ENCODE peak calls at places on chromosomes 5 and 9, in eight cellular contexts. J, E, Y, C, S, N, P and G are unnamed samples.

GRCh38 chr5:62783374-62784057 is 204.9 kb downstream of the LRRC70 start:
- DNase-seq in J (no peak), E (no peak), Y (no peak), C (no peak), S (no peak), N (no peak), P (no peak), G (no peak)

GRCh38 chr9:90455316-90455715 is 187.3 kb downstream of the DIRAS2 start:
- DNase-seq in J (no peak), E (no peak), Y (no peak), C (no peak), S (no peak), N (no peak), P (no peak), G (no peak)

GRCh38 chr9:91562412-91562811 is 138.8 kb upstream of the NFIL3 start:
- DNase-seq in J (no peak), E (no peak), Y (no peak), C (no peak), S (no peak), N (no peak), P (peak), G (no peak)

GRCh38 chr5:96509721-96510383 is 76.8 kb upstream of the PCSK1 start:
- DNase-seq in J (no peak), E (no peak), Y (no peak), C (peak), S (no peak), N (peak), P (peak), G (no peak)

GRCh38 chr5:125668904-125669303 is 754.3 kb upstream of the GRAMD2B start:
- DNase-seq in J (no peak), E (no peak), Y (no peak), C (no peak), S (no peak), N (no peak), P (no peak), G (no peak)

GRCh38 chr5:100560860-100561259 is 25.7 kb downstream of the FAM174A start:
- DNase-seq in J (no peak), E (no peak), Y (no peak), C (peak), S (no peak), N (no peak), P (no peak), G (no peak)

GRCh38 chr9:127406799-127407504 is 10.0 kb downstream of the SLC2A8 start:
- DNase-seq in J (no peak), E (peak), Y (no peak), C (no peak), S (no peak), N (no peak), P (no peak), G (no peak)

GRCh38 chr5:31343946-31344345 is 150.5 kb downstream of the CDH6 start:
- DNase-seq in J (no peak), E (no peak), Y (no peak), C (no peak), S (no peak), N (no peak), P (no peak), G (no peak)

GRCh38 chr5:126354012-126354856 is 69.0 kb upstream of the GRAMD2B start:
- DNase-seq in J (no peak), E (peak), Y (no peak), C (peak), S (no peak), N (peak), P (peak), G (no peak)

GRCh38 chr5:10283927-10284635 is 23.6 kb downstream of the CMBL start:
- DNase-seq in J (peak), E (peak), Y (peak), C (peak), S (peak), N (peak), P (peak), G (peak)

GRCh38 chr9:90880669-90881068 is 79.0 kb downstream of the SYK start:
- DNase-seq in J (no peak), E (no peak), Y (no peak), C (no peak), S (no peak), N (no peak), P (no peak), G (no peak)

GRCh38 chr9:131277673-131278420 is 1.5 kb upstream of the FAM78A start:
- DNase-seq in J (peak), E (peak), Y (peak), C (peak), S (peak), N (peak), P (peak), G (no peak)

GRCh38 chr9:69877852-69878507 is 57.4 kb downstream of the CFAP95 start:
- DNase-seq in J (no peak), E (peak), Y (no peak), C (peak), S (no peak), N (no peak), P (peak), G (no peak)

GRCh38 chr5:35308391-35308790 is 78.1 kb upstream of the PRLR start:
- DNase-seq in J (no peak), E (no peak), Y (no peak), C (no peak), S (no peak), N (no peak), P (no peak), G (no peak)

GRCh38 chr9:32426278-32426939 is 42.0 kb downstream of the ACO1 start:
- DNase-seq in J (no peak), E (no peak), Y (no peak), C (peak), S (no peak), N (peak), P (peak), G (no peak)

GRCh38 chr5:72330712-72331111 is 10.5 kb downstream of the PTCD2 start:
- DNase-seq in J (no peak), E (no peak), Y (no peak), C (no peak), S (no peak), N (no peak), P (no peak), G (no peak)

GRCh38 chr5:75286211-75286773 is 49.6 kb upstream of the ANKRD31 start:
- DNase-seq in J (no peak), E (no peak), Y (no peak), C (peak), S (no peak), N (no peak), P (no peak), G (no peak)

GRCh38 chr5:56412601-56413379 is 179.7 kb upstream of the ANKRD55 start:
- DNase-seq in J (no peak), E (no peak), Y (peak), C (no peak), S (peak), N (no peak), P (no peak), G (no peak)

GRCh38 chr9:14270358-14271077 is 43.4 kb downstream of the NFIB start:
- DNase-seq in J (no peak), E (peak), Y (no peak), C (peak), S (no peak), N (no peak), P (peak), G (no peak)

GRCh38 chr5:134466241-134467069 is 54.8 kb upstream of the CDKN2AIPNL start:
- DNase-seq in J (peak), E (peak), Y (peak), C (peak), S (peak), N (peak), P (peak), G (peak)

GRCh38 chr9:99239341-99240055 is 17.4 kb downstream of the SEC61B start:
- DNase-seq in J (no peak), E (no peak), Y (no peak), C (peak), S (no peak), N (peak), P (peak), G (no peak)

GRCh38 chr9:127741831-127742434 is 6.8 kb upstream of the TOR2A start:
- DNase-seq in J (no peak), E (peak), Y (no peak), C (peak), S (peak), N (no peak), P (no peak), G (no peak)

GRCh38 chr5:83077662-83078261 is 415 bp downstream of the XRCC4 start:
- DNase-seq in J (peak), E (peak), Y (no peak), C (peak), S (no peak), N (peak), P (no peak), G (no peak)

GRCh38 chr5:138659561-138659960 is 84.4 kb upstream of the HSPA9 start:
- DNase-seq in J (no peak), E (no peak), Y (no peak), C (no peak), S (no peak), N (no peak), P (no peak), G (no peak)

GRCh38 chr5:24816206-24816605 is 171.4 kb upstream of the CDH10 start:
- DNase-seq in J (no peak), E (no peak), Y (no peak), C (no peak), S (no peak), N (no peak), P (no peak), G (no peak)

GRCh38 chr9:85960688-85961093 is 19.7 kb downstream of the NAA35 start:
- DNase-seq in J (no peak), E (no peak), Y (no peak), C (peak), S (peak), N (no peak), P (peak), G (no peak)

GRCh38 chr9:104927216-104927911 is 591 bp downstream of the ABCA1 start:
- DNase-seq in J (peak), E (peak), Y (peak), C (peak), S (peak), N (peak), P (peak), G (no peak)

GRCh38 chr5:264346-264745 is 7.1 kb upstream of the PDCD6 start:
- DNase-seq in J (no peak), E (no peak), Y (no peak), C (no peak), S (no peak), N (no peak), P (no peak), G (no peak)

GRCh38 chr5:267716-268115 is 3.7 kb upstream of the PDCD6 start:
- DNase-seq in J (no peak), E (no peak), Y (no peak), C (no peak), S (no peak), N (no peak), P (no peak), G (no peak)

GRCh38 chr5:270340-270739 is 1.1 kb upstream of the PDCD6 start:
- DNase-seq in J (no peak), E (no peak), Y (no peak), C (no peak), S (no peak), N (no peak), P (no peak), G (no peak)
- H3K4me3 ChIP-seq in J (no peak), E (no peak), Y (no peak), C (no peak), S (peak), N (no peak), P (no peak), G (peak)

GRCh38 chr9:19799784-19800183 is 10.9 kb upstream of the SLC24A2 start:
- DNase-seq in J (no peak), E (no peak), Y (no peak), C (no peak), S (no peak), N (no peak), P (no peak), G (no peak)
- H3K4me3 ChIP-seq in J (no peak), E (no peak), Y (no peak), C (no peak), S (no peak), N (no peak), P (no peak), G (no peak)

GRCh38 chr9:21251638-21252037 is 11.8 kb upstream of the IFNA14 start:
- DNase-seq in J (no peak), E (peak), Y (no peak), C (no peak), S (no peak), N (no peak), P (no peak), G (no peak)

GRCh38 chr9:21255538-21256212 is 15.9 kb upstream of the IFNA14 start:
- DNase-seq in J (no peak), E (no peak), Y (no peak), C (no peak), S (no peak), N (no peak), P (no peak), G (no peak)

GRCh38 chr9:21251162-21251561 is 11.4 kb upstream of the IFNA14 start:
- DNase-seq in J (no peak), E (no peak), Y (no peak), C (no peak), S (no peak), N (no peak), P (no peak), G (no peak)

DNA sequence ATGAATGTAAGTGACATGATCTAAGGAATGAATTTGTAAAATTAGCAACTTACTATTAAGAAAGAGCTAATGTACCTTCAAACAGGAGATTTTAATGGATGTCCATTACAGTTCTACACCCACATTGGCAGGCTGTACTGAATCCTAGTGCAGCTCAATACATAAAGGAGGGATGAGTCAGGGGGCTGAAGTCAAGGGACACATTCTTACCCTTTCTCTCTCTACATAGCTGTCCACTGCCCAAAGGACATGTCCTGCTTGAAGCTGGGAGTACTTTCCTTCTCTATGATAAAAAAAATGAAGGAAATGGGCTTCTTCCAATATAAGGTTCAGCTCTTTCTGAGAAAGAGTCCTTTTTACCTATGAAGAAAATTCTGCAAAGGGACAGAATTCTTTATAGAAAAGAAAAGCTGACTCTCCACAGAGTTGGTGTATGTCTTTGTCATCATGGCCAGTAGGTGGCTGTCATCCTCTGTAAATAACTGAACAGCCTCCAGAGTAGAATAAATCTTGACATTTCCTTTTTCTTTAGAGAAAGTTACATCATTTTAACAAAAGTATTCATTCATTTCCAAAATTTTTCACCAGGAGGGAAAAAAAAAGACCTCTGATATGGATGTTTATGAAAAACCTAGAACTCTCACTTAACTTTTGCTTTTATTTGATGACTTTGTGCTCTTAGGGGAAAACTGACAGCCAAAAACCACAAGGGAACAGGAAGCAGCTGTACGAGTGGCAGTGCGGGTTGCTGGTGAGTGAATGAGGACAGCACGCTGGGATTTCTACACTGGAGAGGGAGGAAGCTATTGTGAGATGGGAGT is 13.1 kb upstream of the IFNA14 start:
- DNase-seq in J (no peak), E (peak), Y (peak), C (peak), S (peak), N (peak), P (peak), G (no peak)
- H3K4me3 ChIP-seq in J (no peak), E (no peak), Y (no peak), C (no peak), S (no peak), N (no peak), P (no peak), G (no peak)

GRCh38 chr9:129138476-129139232 is 27.4 kb downstream of the PTPA start:
- DNase-seq in J (no peak), E (peak), Y (peak), C (peak), S (peak), N (no peak), P (peak), G (no peak)
- H3K4me3 ChIP-seq in J (no peak), E (no peak), Y (no peak), C (no peak), S (peak), N (no peak), P (peak), G (peak)

DNA sequence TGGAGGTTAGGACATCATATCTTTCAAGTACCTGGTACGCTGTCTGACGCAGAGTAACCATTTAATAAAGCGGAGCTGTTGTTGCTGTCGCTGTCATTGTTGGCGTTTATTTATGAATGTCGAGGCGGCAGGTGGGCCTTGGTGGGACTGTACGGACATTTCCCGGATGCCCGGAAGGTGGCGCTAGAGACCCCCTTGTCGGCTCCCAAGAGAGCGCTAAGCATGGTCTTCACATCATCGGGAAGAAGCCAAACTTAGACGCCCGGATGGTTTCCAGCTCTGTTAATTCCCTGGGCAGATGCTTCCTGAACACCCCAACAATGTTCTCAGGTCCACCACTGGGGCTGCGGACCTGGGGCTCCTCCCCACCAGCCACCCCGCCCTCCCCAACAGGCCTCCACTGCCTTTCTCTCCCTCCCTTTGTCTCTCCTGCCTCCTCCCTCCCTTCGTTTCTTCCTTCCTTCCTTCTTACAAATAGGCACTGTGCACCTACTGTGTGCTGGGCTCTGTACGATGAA is 54.1 kb downstream of the DUSP1 start:
- DNase-seq in J (peak), E (peak), Y (peak), C (peak), S (peak), N (peak), P (peak), G (no peak)
- H3K4me3 ChIP-seq in J (no peak), E (no peak), Y (no peak), C (no peak), S (no peak), N (no peak), P (no peak), G (no peak)

GRCh38 chr9:112157961-112158360 is 17.1 kb downstream of the SUSD1 start:
- DNase-seq in J (no peak), E (no peak), Y (no peak), C (no peak), S (no peak), N (no peak), P (no peak), G (no peak)
- H3K4me3 ChIP-seq in J (no peak), E (no peak), Y (no peak), C (no peak), S (no peak), N (no peak), P (no peak), G (no peak)

DNA sequence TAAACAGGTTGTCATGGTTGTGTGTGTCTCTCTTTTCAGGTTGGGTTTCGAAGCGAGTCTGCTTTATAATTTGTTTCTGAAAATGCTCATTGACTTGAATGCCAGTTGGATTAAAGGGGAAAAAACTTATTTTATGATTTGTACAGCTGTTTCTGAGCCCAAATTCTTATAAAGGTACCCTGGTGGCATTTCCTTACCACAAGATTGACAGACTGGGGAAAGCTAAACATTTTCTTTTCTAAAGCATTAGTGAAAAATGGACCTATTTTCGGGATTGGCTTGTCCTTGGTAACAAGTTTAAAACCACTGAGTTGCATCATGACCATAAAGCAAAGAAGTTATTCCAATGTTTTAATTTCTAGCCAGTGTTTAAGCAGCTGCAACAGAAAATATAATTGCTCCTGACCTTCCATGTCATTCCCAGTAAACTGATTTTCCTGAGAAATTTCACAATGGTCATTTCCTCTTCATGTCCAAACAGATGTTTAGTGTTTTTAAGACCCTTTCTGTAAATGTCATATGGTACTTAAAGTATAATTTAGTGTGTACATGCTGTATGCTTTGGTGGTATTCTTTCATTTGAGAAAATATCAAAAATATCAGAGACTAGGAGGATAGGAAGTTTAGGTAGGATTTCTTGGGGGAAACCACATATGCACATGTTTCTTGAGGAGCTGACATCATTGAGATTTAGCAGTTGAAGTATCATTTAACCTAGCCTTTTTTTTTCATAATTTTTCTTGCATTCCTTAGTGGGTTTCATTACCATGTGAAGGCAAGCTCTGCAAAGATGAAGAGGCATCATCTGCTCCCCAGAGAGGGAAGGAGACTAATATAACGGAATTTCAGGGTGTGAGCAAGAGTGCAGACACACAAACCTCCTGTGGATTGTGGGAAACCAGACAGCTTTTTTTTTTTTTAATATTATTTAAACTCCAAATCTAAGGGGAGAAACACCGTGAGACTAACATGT is 667.1 kb upstream of the RGMB start:
- DNase-seq in J (no peak), E (no peak), Y (no peak), C (peak), S (no peak), N (peak), P (no peak), G (no peak)
- H3K4me3 ChIP-seq in J (no peak), E (no peak), Y (no peak), C (no peak), S (no peak), N (no peak), P (no peak), G (no peak)

DNA sequence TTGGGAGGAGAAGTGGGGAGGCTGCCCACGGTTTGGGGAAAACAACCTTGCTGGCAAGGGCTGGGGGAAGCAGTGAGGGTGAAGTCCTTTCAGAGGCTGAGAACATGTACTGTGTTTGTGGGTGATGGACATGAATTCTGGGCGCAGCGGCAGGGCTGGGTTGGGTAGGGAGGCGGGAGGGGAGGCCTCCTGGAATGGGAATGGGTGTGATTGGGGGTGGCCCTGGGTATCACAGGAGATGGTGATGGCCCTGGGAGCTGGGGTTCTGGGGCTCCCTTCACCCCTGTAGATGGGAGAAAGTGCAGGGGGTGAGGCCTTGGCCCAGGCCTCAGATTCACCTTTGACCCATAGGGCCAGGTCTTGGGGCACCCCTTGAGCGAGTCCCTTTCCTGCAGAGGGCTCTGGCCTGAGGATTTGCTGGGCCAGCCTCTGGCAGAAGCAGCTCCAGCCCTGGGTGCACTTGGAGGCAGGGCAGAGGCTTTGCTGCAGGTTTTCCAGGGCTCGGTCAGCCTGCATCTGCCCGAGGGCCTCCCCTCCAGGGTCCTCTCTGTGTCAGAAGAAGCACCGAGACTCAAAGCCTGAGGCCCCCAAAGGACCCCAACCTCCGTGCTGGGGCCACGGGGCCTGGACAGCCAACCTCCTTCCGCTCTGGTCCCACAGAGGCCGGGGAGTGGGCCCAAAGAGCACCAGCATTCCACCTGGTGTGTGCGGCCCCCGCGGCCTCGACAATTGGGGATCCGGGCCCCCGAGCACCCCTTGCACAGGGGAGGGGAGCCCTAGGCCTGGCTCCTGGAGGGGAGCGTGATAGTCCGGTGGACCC is 1.4 kb upstream of the TOR4A start:
- DNase-seq in J (no peak), E (no peak), Y (no peak), C (no peak), S (peak), N (no peak), P (no peak), G (no peak)
- H3K4me3 ChIP-seq in J (no peak), E (no peak), Y (no peak), C (no peak), S (peak), N (no peak), P (no peak), G (peak)